ENCODE peak calls at places on chromosomes 5 and 9, in five cellular contexts. One of them, this sample, is unnamed.

GRCh38 chr5:40391642-40392041 is 288.1 kb upstream of the PTGER4 start:
- DNase-seq in breast epithelium: no peak
- DNase-seq in HCT116: no peak
- DNase-seq in A673: no peak
- DNase-seq in WERI-Rb-1: no peak
- DNase-seq in this sample: no peak

GRCh38 chr5:96614110-96614691 is 48.0 kb upstream of the CAST start:
- DNase-seq in HCT116: peak; percentile 79
- DNase-seq in A673: peak; percentile 92
- DNase-seq in breast epithelium: no peak
- DNase-seq in WERI-Rb-1: peak; percentile 65
- DNase-seq in this sample: peak; percentile 33

GRCh38 chr9:36932198-36932597 is 101.9 kb downstream of the PAX5 start:
- DNase-seq in A673: no peak
- DNase-seq in breast epithelium: no peak
- DNase-seq in HCT116: no peak
- DNase-seq in WERI-Rb-1: no peak
- DNase-seq in this sample: no peak

GRCh38 chr5:132556511-132557424 is at the start of gene RAD50:
- DNase-seq in WERI-Rb-1: peak; percentile 95
- DNase-seq in HCT116: peak; percentile 91
- DNase-seq in A673: peak; percentile 94
- DNase-seq in breast epithelium: peak; percentile 90
- DNase-seq in this sample: peak; percentile 87

GRCh38 chr5:149018909-149019443 is 43.9 kb downstream of the SH3TC2 start:
- DNase-seq in breast epithelium: no peak
- DNase-seq in HCT116: no peak
- DNase-seq in WERI-Rb-1: no peak
- DNase-seq in A673: peak; percentile 85
- DNase-seq in this sample: no peak

GRCh38 chr5:119515192-119515591 is 62.9 kb downstream of the HSD17B4 start:
- DNase-seq in WERI-Rb-1: no peak
- DNase-seq in A673: no peak
- DNase-seq in breast epithelium: no peak
- DNase-seq in HCT116: no peak
- DNase-seq in this sample: no peak

GRCh38 chr5:56711191-56711590 is 104.2 kb upstream of the MAP3K1 start:
- DNase-seq in A673: no peak
- DNase-seq in WERI-Rb-1: no peak
- DNase-seq in HCT116: no peak
- DNase-seq in breast epithelium: no peak
- DNase-seq in this sample: no peak

GRCh38 chr5:78109891-78110324 is 184.6 kb downstream of the AP3B1 start:
- DNase-seq in A673: no peak
- DNase-seq in breast epithelium: no peak
- DNase-seq in HCT116: no peak
- DNase-seq in WERI-Rb-1: no peak
- DNase-seq in this sample: no peak

GRCh38 chr5:109959652-109960051 is 269.9 kb downstream of the MAN2A1 start:
- DNase-seq in A673: no peak
- DNase-seq in HCT116: no peak
- DNase-seq in breast epithelium: no peak
- DNase-seq in WERI-Rb-1: no peak
- DNase-seq in this sample: no peak

GRCh38 chr5:119393201-119393691 is 37.4 kb downstream of the TNFAIP8 start:
- DNase-seq in breast epithelium: no peak
- DNase-seq in HCT116: no peak
- DNase-seq in A673: no peak
- DNase-seq in WERI-Rb-1: no peak
- DNase-seq in this sample: no peak

GRCh38 chr5:170221319-170221718 is 11.5 kb upstream of the C5orf58 start:
- DNase-seq in A673: peak; percentile 66
- DNase-seq in HCT116: no peak
- DNase-seq in breast epithelium: no peak
- DNase-seq in WERI-Rb-1: no peak
- DNase-seq in this sample: no peak

GRCh38 chr5:73433982-73434342 is 14.6 kb downstream of the FOXD1 start:
- DNase-seq in A673: no peak
- DNase-seq in HCT116: no peak
- DNase-seq in breast epithelium: no peak
- DNase-seq in WERI-Rb-1: no peak
- DNase-seq in this sample: no peak

GRCh38 chr9:137045294-137046093 is 483 bp downstream of the NPDC1 start:
- DNase-seq in HCT116: no peak
- DNase-seq in breast epithelium: no peak
- DNase-seq in WERI-Rb-1: peak; percentile 63
- DNase-seq in A673: peak; percentile 51
- DNase-seq in this sample: no peak

GRCh38 chr5:61254969-61255555 is 77.0 kb upstream of the ZSWIM6 start:
- DNase-seq in breast epithelium: no peak
- DNase-seq in A673: no peak
- DNase-seq in WERI-Rb-1: no peak
- DNase-seq in HCT116: no peak
- DNase-seq in this sample: no peak

GRCh38 chr5:37668524-37669047 is 171.3 kb downstream of the GDNF start:
- DNase-seq in breast epithelium: peak; percentile 60
- DNase-seq in HCT116: peak; percentile 86
- DNase-seq in WERI-Rb-1: no peak
- DNase-seq in A673: peak; percentile 72
- DNase-seq in this sample: no peak

GRCh38 chr9:97980918-97981827 is 2.0 kb upstream of the ANP32B start:
- DNase-seq in A673: no peak
- DNase-seq in WERI-Rb-1: peak; percentile 38
- DNase-seq in breast epithelium: no peak
- DNase-seq in HCT116: no peak
- DNase-seq in this sample: no peak

GRCh38 chr9:29966247-29966646 is 2393.0 kb upstream of the C9orf72 start:
- DNase-seq in HCT116: no peak
- DNase-seq in A673: peak; percentile 21
- DNase-seq in breast epithelium: no peak
- DNase-seq in WERI-Rb-1: no peak
- DNase-seq in this sample: no peak

GRCh38 chr5:80990971-80991370 is 30.8 kb downstream of the RASGRF2 start:
- DNase-seq in A673: no peak
- DNase-seq in breast epithelium: no peak
- DNase-seq in HCT116: no peak
- DNase-seq in WERI-Rb-1: no peak
- DNase-seq in this sample: no peak

DNA sequence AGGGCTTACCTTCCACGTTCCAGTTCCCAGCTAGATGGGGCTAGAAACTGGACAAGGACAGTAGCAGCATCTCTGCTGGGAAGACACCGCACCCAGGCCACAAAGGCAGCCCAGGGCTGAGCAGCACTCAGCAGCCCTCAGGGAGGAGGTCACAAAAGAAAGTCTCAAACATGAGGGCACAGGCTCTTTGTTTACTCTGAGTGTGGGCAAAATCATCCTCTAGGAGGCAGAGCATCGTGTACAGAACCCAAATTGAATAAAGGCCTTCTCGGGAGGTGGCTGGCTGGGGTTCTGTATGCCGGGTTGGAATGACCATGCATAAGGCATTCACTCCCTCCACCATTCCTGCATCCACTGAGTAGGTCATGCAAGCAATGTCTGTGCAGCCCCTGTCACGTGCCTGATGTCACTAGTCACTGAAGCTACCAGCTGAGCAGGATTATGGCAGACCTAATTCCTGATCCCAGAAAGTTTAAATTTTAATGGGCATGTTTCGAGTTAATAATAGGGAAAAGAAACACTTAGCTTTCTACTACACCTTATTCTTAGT is 412.8 kb downstream of the SPOCK1 start:
- DNase-seq in A673: no peak
- DNase-seq in WERI-Rb-1: peak; percentile 22
- DNase-seq in breast epithelium: no peak
- DNase-seq in HCT116: no peak
- DNase-seq in this sample: no peak
- TF ChIP-seq CTCF in A673: no peak
- TF ChIP-seq CTCF in WERI-Rb-1: peak; percentile 10
- TF ChIP-seq CTCF in breast epithelium: no peak
- TF ChIP-seq CTCF in HCT116: no peak
- TF ChIP-seq CTCF in this sample: no peak

GRCh38 chr9:32430720-32431119 is 46.3 kb downstream of the ACO1 start:
- DNase-seq in A673: no peak
- DNase-seq in WERI-Rb-1: no peak
- DNase-seq in HCT116: no peak
- DNase-seq in breast epithelium: no peak
- DNase-seq in this sample: no peak

GRCh38 chr9:32431196-32431595 is 46.8 kb downstream of the ACO1 start:
- DNase-seq in HCT116: no peak
- DNase-seq in A673: no peak
- DNase-seq in WERI-Rb-1: no peak
- DNase-seq in breast epithelium: no peak
- DNase-seq in this sample: no peak

GRCh38 chr9:32431940-32432555 is 47.6 kb downstream of the ACO1 start:
- DNase-seq in breast epithelium: no peak
- DNase-seq in WERI-Rb-1: peak; percentile 55
- DNase-seq in A673: peak; percentile 40
- DNase-seq in HCT116: peak; percentile 13
- DNase-seq in this sample: no peak

GRCh38 chr9:32434892-32435291 is 50.4 kb downstream of the ACO1 start:
- DNase-seq in HCT116: no peak
- DNase-seq in breast epithelium: no peak
- DNase-seq in WERI-Rb-1: no peak
- DNase-seq in A673: no peak
- DNase-seq in this sample: no peak
- H3K36me3 ChIP-seq in HCT116: peaks cover 8% of the 10 kb centered on the region
- H3K36me3 ChIP-seq in breast epithelium: peaks cover 10% of the 10 kb centered on the region
- H3K36me3 ChIP-seq in WERI-Rb-1: peaks cover 6% of the 10 kb centered on the region
- H3K36me3 ChIP-seq in A673: peaks cover 14% of the 10 kb centered on the region
- H3K36me3 ChIP-seq in this sample: peaks cover 20% of the 10 kb centered on the region

GRCh38 chr9:111720170-111720569 is 58.8 kb downstream of the GNG10 start:
- DNase-seq in WERI-Rb-1: no peak
- DNase-seq in A673: peak; percentile 29
- DNase-seq in breast epithelium: no peak
- DNase-seq in HCT116: no peak
- DNase-seq in this sample: no peak
- TF ChIP-seq CTCF in WERI-Rb-1: no peak
- TF ChIP-seq CTCF in A673: peak; percentile 30
- TF ChIP-seq CTCF in breast epithelium: no peak
- TF ChIP-seq CTCF in HCT116: peak; percentile 11
- TF ChIP-seq CTCF in this sample: no peak

GRCh38 chr5:17439956-17440355 is 58.1 kb upstream of the TAF11L2 start:
- DNase-seq in HCT116: no peak
- DNase-seq in A673: no peak
- DNase-seq in breast epithelium: no peak
- DNase-seq in WERI-Rb-1: no peak
- DNase-seq in this sample: no peak
- H3K36me3 ChIP-seq in HCT116: no peaks in the 10 kb centered on the region
- H3K36me3 ChIP-seq in A673: no peaks in the 10 kb centered on the region
- H3K36me3 ChIP-seq in breast epithelium: no peaks in the 10 kb centered on the region
- H3K36me3 ChIP-seq in WERI-Rb-1: no peaks in the 10 kb centered on the region
- H3K36me3 ChIP-seq in this sample: no peaks in the 10 kb centered on the region

GRCh38 chr5:59588922-59589321 is 304.6 kb downstream of the PDE4D start:
- DNase-seq in breast epithelium: no peak
- DNase-seq in HCT116: no peak
- DNase-seq in A673: no peak
- DNase-seq in WERI-Rb-1: no peak
- DNase-seq in this sample: no peak
- TF ChIP-seq CTCF in breast epithelium: no peak
- TF ChIP-seq CTCF in HCT116: no peak
- TF ChIP-seq CTCF in A673: no peak
- TF ChIP-seq CTCF in WERI-Rb-1: no peak
- TF ChIP-seq CTCF in this sample: no peak

GRCh38 chr9:131528186-131528585 is 2.9 kb downstream of the UCK1 start:
- DNase-seq in HCT116: no peak
- DNase-seq in A673: no peak
- DNase-seq in WERI-Rb-1: no peak
- DNase-seq in breast epithelium: no peak
- DNase-seq in this sample: no peak
- H3K36me3 ChIP-seq in HCT116: peaks cover 19% of the 10 kb centered on the region
- H3K36me3 ChIP-seq in A673: peaks cover 56% of the 10 kb centered on the region
- H3K36me3 ChIP-seq in WERI-Rb-1: peaks cover 77% of the 10 kb centered on the region
- H3K36me3 ChIP-seq in breast epithelium: peaks cover 7% of the 10 kb centered on the region
- H3K36me3 ChIP-seq in this sample: peaks cover 45% of the 10 kb centered on the region

GRCh38 chr5:52798952-52799351 is 11.2 kb downstream of the ITGA1 start:
- DNase-seq in breast epithelium: no peak
- DNase-seq in A673: no peak
- DNase-seq in WERI-Rb-1: no peak
- DNase-seq in HCT116: no peak
- DNase-seq in this sample: no peak

GRCh38 chr5:52799983-52800393 is 12.3 kb downstream of the ITGA1 start:
- DNase-seq in HCT116: peak; percentile 83
- DNase-seq in WERI-Rb-1: peak; percentile 95
- DNase-seq in A673: peak; percentile 98
- DNase-seq in breast epithelium: peak; percentile 88
- DNase-seq in this sample: peak; percentile 63

GRCh38 chr5:52801329-52801728 is 13.6 kb downstream of the ITGA1 start:
- DNase-seq in breast epithelium: no peak
- DNase-seq in WERI-Rb-1: no peak
- DNase-seq in HCT116: no peak
- DNase-seq in A673: no peak
- DNase-seq in this sample: no peak

GRCh38 chr5:52799358-52799982 is 11.8 kb downstream of the ITGA1 start:
- DNase-seq in breast epithelium: no peak
- DNase-seq in HCT116: no peak
- DNase-seq in A673: peak; percentile 42
- DNase-seq in WERI-Rb-1: peak; percentile 26
- DNase-seq in this sample: peak; percentile 23

GRCh38 chr5:52800394-52801213 is 12.9 kb downstream of the ITGA1 start:
- DNase-seq in WERI-Rb-1: peak; percentile 36
- DNase-seq in HCT116: no peak
- DNase-seq in breast epithelium: peak; percentile 57
- DNase-seq in A673: peak; percentile 46
- DNase-seq in this sample: peak; percentile 57
- TF ChIP-seq CTCF in WERI-Rb-1: peak; percentile 3
- TF ChIP-seq CTCF in HCT116: no peak
- TF ChIP-seq CTCF in breast epithelium: no peak
- TF ChIP-seq CTCF in A673: no peak
- TF ChIP-seq CTCF in this sample: peak; percentile 10

GRCh38 chr9:129835128-129835859 is at the start of the genes C9orf78 and USP20:
- DNase-seq in breast epithelium: peak; percentile 94
- DNase-seq in HCT116: peak; percentile 88
- DNase-seq in WERI-Rb-1: peak; percentile 98
- DNase-seq in A673: peak; percentile 98
- DNase-seq in this sample: peak; percentile 83

GRCh38 chr9:129835860-129836223 is 584 bp downstream of the USP20 start:
- DNase-seq in breast epithelium: no peak
- DNase-seq in WERI-Rb-1: no peak
- DNase-seq in HCT116: no peak
- DNase-seq in A673: peak; percentile 39
- DNase-seq in this sample: no peak

GRCh38 chr9:129836342-129837007 is 1.2 kb downstream of the USP20 start:
- DNase-seq in WERI-Rb-1: no peak
- DNase-seq in A673: no peak
- DNase-seq in HCT116: no peak
- DNase-seq in breast epithelium: no peak
- DNase-seq in this sample: no peak

GRCh38 chr9:129834489-129835127 is 467 bp downstream of the C9orf78 start:
- DNase-seq in breast epithelium: no peak
- DNase-seq in WERI-Rb-1: no peak
- DNase-seq in HCT116: no peak
- DNase-seq in A673: no peak
- DNase-seq in this sample: no peak

GRCh38 chr9:129832957-129833356 is 2.1 kb downstream of the C9orf78 start:
- DNase-seq in WERI-Rb-1: no peak
- DNase-seq in breast epithelium: no peak
- DNase-seq in HCT116: no peak
- DNase-seq in A673: no peak
- DNase-seq in this sample: no peak
- H3K36me3 ChIP-seq in WERI-Rb-1: peaks cover 61% of the 10 kb centered on the region
- H3K36me3 ChIP-seq in breast epithelium: peaks cover 8% of the 10 kb centered on the region
- H3K36me3 ChIP-seq in HCT116: peaks cover 26% of the 10 kb centered on the region
- H3K36me3 ChIP-seq in A673: peaks cover 33% of the 10 kb centered on the region
- H3K36me3 ChIP-seq in this sample: peaks cover 41% of the 10 kb centered on the region